ENCODE peak calls at places on chromosome 4, in eight cellular contexts. One of them, this sample, is unnamed.

GRCh38 chr4:149885896-149886295 is 70.3 kb upstream of the IQCM start:
- DNase-seq in fibroblast of pulmonary artery: peak; percentile 38
- DNase-seq in natural killer cell: no peak
- DNase-seq in body of pancreas: no peak
- DNase-seq in B cell: no peak
- DNase-seq in SK-N-SH: no peak
- DNase-seq in WTC11: no peak
- DNase-seq in Peyer's patch: no peak
- DNase-seq in this sample: no peak

GRCh38 chr4:128703948-128704347 is 105.6 kb upstream of the JADE1 start:
- DNase-seq in body of pancreas: no peak
- DNase-seq in Peyer's patch: no peak
- DNase-seq in WTC11: no peak
- DNase-seq in SK-N-SH: no peak
- DNase-seq in natural killer cell: no peak
- DNase-seq in fibroblast of pulmonary artery: no peak
- DNase-seq in B cell: no peak
- DNase-seq in this sample: no peak

GRCh38 chr4:1207603-1208265 is 35.4 kb upstream of the SPON2 start:
- DNase-seq in SK-N-SH: peak; percentile 63
- DNase-seq in B cell: peak; percentile 25
- DNase-seq in Peyer's patch: no peak
- DNase-seq in fibroblast of pulmonary artery: peak; percentile 85
- DNase-seq in body of pancreas: peak; percentile 75
- DNase-seq in natural killer cell: no peak
- DNase-seq in WTC11: peak; percentile 11
- DNase-seq in this sample: no peak

GRCh38 chr4:38088321-38088720 is 128.1 kb downstream of the PTTG2 start:
- DNase-seq in fibroblast of pulmonary artery: no peak
- DNase-seq in Peyer's patch: no peak
- DNase-seq in B cell: no peak
- DNase-seq in WTC11: no peak
- DNase-seq in SK-N-SH: no peak
- DNase-seq in body of pancreas: no peak
- DNase-seq in natural killer cell: no peak
- DNase-seq in this sample: no peak

GRCh38 chr4:79241846-79242245 is 84.0 kb downstream of the NAA11 start:
- DNase-seq in fibroblast of pulmonary artery: peak; percentile 29
- DNase-seq in body of pancreas: no peak
- DNase-seq in B cell: no peak
- DNase-seq in natural killer cell: no peak
- DNase-seq in SK-N-SH: no peak
- DNase-seq in WTC11: no peak
- DNase-seq in Peyer's patch: no peak
- DNase-seq in this sample: no peak

GRCh38 chr4:136637071-136637777 is 895.1 kb downstream of the PCDH18 start:
- DNase-seq in SK-N-SH: peak; percentile 22
- DNase-seq in fibroblast of pulmonary artery: peak; percentile 18
- DNase-seq in Peyer's patch: no peak
- DNase-seq in WTC11: peak; percentile 76
- DNase-seq in B cell: no peak
- DNase-seq in natural killer cell: no peak
- DNase-seq in body of pancreas: no peak
- DNase-seq in this sample: peak; percentile 50

GRCh38 chr4:151627491-151627890 is 133.3 kb downstream of the GATB start:
- DNase-seq in Peyer's patch: no peak
- DNase-seq in WTC11: no peak
- DNase-seq in SK-N-SH: no peak
- DNase-seq in fibroblast of pulmonary artery: peak; percentile 14
- DNase-seq in B cell: no peak
- DNase-seq in natural killer cell: no peak
- DNase-seq in body of pancreas: no peak
- DNase-seq in this sample: no peak

GRCh38 chr4:89744915-89745314 is 92.0 kb downstream of the SNCA start:
- DNase-seq in B cell: no peak
- DNase-seq in WTC11: no peak
- DNase-seq in natural killer cell: no peak
- DNase-seq in Peyer's patch: no peak
- DNase-seq in SK-N-SH: no peak
- DNase-seq in fibroblast of pulmonary artery: no peak
- DNase-seq in body of pancreas: no peak
- DNase-seq in this sample: no peak

GRCh38 chr4:148203056-148203898 is 238.9 kb downstream of the NR3C2 start:
- DNase-seq in natural killer cell: no peak
- DNase-seq in B cell: no peak
- DNase-seq in fibroblast of pulmonary artery: no peak
- DNase-seq in Peyer's patch: no peak
- DNase-seq in WTC11: peak; percentile 25
- DNase-seq in SK-N-SH: no peak
- DNase-seq in body of pancreas: peak; percentile 74
- DNase-seq in this sample: no peak

GRCh38 chr4:61740950-61741638 is 541.0 kb downstream of the ADGRL3 start:
- DNase-seq in fibroblast of pulmonary artery: peak; percentile 47
- DNase-seq in natural killer cell: no peak
- DNase-seq in Peyer's patch: no peak
- DNase-seq in WTC11: no peak
- DNase-seq in SK-N-SH: no peak
- DNase-seq in B cell: no peak
- DNase-seq in body of pancreas: no peak
- DNase-seq in this sample: no peak

GRCh38 chr4:16001484-16001858 is 38.5 kb upstream of the FGFBP2 start:
- DNase-seq in fibroblast of pulmonary artery: peak; percentile 79
- DNase-seq in Peyer's patch: peak; percentile 26
- DNase-seq in natural killer cell: peak; percentile 47
- DNase-seq in SK-N-SH: peak; percentile 76
- DNase-seq in body of pancreas: peak; percentile 43
- DNase-seq in B cell: no peak
- DNase-seq in WTC11: peak; percentile 59
- DNase-seq in this sample: peak; percentile 46

GRCh38 chr4:184498598-184498997 is 24.2 kb upstream of the IRF2 start:
- DNase-seq in body of pancreas: no peak
- DNase-seq in SK-N-SH: no peak
- DNase-seq in fibroblast of pulmonary artery: no peak
- DNase-seq in WTC11: no peak
- DNase-seq in B cell: no peak
- DNase-seq in Peyer's patch: no peak
- DNase-seq in natural killer cell: no peak
- DNase-seq in this sample: no peak

DNA sequence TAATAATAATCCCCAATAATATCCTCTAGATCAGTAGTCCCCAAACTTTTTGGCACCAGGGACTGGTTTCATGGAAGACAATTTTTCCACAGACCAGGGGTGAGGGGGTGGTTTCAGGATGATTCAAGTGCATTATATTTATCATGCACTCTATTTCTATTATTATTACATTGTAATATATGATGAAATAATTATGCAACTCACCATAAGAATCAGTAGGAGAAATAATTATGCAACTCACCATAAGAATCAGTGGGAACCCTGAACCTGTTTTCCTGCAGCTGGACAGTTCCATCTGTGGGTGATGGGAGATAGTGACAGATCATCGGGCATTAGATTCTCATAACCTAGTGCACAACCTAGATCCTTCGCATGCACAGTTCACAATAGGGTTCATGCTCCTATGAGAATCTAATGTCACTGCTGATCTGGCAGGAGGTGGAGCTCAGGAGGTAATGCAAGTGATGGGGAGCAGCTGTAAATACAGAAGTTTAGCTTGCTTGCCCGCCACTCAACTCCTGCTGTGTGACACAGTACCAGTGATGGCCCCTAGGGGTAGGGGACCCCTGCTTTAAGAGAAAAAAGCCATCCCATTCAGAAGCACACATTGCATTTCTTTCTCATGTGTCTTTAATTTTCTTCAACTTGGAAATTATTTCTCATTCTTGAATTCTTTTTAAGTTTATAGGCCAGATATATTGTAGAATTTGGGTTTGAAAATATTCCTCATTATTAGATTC is 16.0 kb upstream of the SH3RF1 start:
- DNase-seq in Peyer's patch: no peak
- DNase-seq in B cell: no peak
- DNase-seq in natural killer cell: no peak
- DNase-seq in SK-N-SH: no peak
- DNase-seq in WTC11: peak; percentile 23
- DNase-seq in body of pancreas: no peak
- DNase-seq in fibroblast of pulmonary artery: peak; percentile 39
- DNase-seq in this sample: no peak
- TF ChIP-seq CTCF in Peyer's patch: no peak
- TF ChIP-seq CTCF in B cell: peak; percentile 43
- TF ChIP-seq CTCF in natural killer cell: no peak
- TF ChIP-seq CTCF in SK-N-SH: peak; percentile 18
- TF ChIP-seq CTCF in WTC11: peak; percentile 26
- TF ChIP-seq CTCF in body of pancreas: no peak
- TF ChIP-seq CTCF in fibroblast of pulmonary artery: no peak
- TF ChIP-seq CTCF in this sample: peak; percentile 19

GRCh38 chr4:55543858-55544257 is 2.9 kb downstream of the CLOCK start:
- DNase-seq in fibroblast of pulmonary artery: peak; percentile 21
- DNase-seq in B cell: no peak
- DNase-seq in body of pancreas: no peak
- DNase-seq in Peyer's patch: no peak
- DNase-seq in natural killer cell: no peak
- DNase-seq in WTC11: no peak
- DNase-seq in SK-N-SH: peak; percentile 23
- DNase-seq in this sample: no peak
- TF ChIP-seq CTCF in fibroblast of pulmonary artery: peak; percentile 9
- TF ChIP-seq CTCF in B cell: peak; percentile 43
- TF ChIP-seq CTCF in body of pancreas: no peak
- TF ChIP-seq CTCF in Peyer's patch: no peak
- TF ChIP-seq CTCF in natural killer cell: no peak
- TF ChIP-seq CTCF in WTC11: no peak
- TF ChIP-seq CTCF in SK-N-SH: peak; percentile 41
- TF ChIP-seq CTCF in this sample: peak; percentile 13

DNA sequence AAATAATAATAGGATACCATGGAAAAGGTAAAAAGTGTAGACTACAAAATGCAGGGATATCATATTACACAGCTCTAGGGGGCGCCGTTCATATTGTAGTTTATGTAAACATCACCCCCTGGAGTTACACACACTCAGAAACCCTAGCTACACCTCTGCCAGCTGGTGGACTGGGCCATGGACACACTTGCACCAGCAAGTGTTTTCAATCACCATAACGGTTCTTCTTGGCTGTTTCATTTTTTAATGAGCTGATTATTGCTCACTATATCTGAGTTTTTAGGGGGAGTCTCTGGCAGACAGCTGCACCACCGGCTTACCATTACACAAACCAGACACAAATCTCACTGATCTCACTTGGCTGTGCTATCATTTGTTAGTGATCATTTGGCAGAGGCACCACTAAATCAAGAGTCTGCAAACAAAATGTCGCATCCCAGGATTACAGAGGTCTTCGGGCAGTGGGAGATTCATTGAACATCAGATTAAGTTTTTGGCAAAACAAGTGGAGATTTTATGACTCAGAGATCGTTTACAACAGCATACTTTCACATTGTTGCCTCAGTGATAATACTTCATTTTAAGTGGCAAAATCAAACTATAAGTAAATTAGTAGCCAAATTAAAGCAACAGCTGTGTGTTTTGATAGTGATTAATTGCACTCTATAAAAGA is 185.7 kb downstream of the UNC5C start:
- DNase-seq in B cell: no peak
- DNase-seq in WTC11: peak; percentile 39
- DNase-seq in body of pancreas: no peak
- DNase-seq in fibroblast of pulmonary artery: peak; percentile 46
- DNase-seq in Peyer's patch: no peak
- DNase-seq in SK-N-SH: peak; percentile 48
- DNase-seq in natural killer cell: no peak
- DNase-seq in this sample: peak; percentile 18
- TF ChIP-seq CTCF in B cell: no peak
- TF ChIP-seq CTCF in WTC11: no peak
- TF ChIP-seq CTCF in body of pancreas: no peak
- TF ChIP-seq CTCF in fibroblast of pulmonary artery: peak; percentile 37
- TF ChIP-seq CTCF in Peyer's patch: no peak
- TF ChIP-seq CTCF in SK-N-SH: peak; percentile 58
- TF ChIP-seq CTCF in natural killer cell: no peak
- TF ChIP-seq CTCF in this sample: peak; percentile 24

DNA sequence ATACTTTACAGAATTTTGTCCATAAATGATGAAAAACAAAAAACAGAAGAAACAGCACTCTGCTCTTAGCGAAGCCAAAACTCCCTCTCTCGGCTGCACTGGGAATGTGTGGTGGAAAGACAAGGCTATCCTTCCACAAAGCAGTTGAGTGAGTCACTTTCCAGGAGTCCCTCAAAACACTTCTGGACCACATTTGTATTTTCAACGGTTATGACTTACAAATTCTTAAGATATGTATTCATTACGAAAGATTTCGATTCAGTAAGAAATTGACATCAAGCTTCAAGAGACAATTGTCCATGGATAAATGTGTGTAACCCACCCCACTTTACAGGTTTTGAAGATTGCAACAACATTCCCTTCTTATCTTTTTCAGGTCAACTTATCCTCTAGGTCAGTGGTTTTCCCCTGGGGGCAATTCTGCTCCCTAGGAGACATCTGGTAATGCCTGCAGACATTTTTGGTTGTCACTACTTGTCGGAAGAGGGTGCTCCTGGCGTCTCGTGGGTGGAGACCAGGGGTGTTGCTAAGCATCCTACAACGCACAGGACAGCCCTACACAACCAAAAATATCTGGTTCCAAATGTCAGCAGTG is 66.7 kb upstream of the MTNR1A start:
- DNase-seq in body of pancreas: no peak
- DNase-seq in natural killer cell: no peak
- DNase-seq in SK-N-SH: no peak
- DNase-seq in Peyer's patch: no peak
- DNase-seq in B cell: no peak
- DNase-seq in WTC11: no peak
- DNase-seq in fibroblast of pulmonary artery: peak; percentile 93
- DNase-seq in this sample: no peak
- TF ChIP-seq CTCF in body of pancreas: no peak
- TF ChIP-seq CTCF in natural killer cell: no peak
- TF ChIP-seq CTCF in SK-N-SH: peak; percentile 52
- TF ChIP-seq CTCF in Peyer's patch: no peak
- TF ChIP-seq CTCF in B cell: no peak
- TF ChIP-seq CTCF in WTC11: no peak
- TF ChIP-seq CTCF in fibroblast of pulmonary artery: peak; percentile 82
- TF ChIP-seq CTCF in this sample: no peak

GRCh38 chr4:63524764-63525163 is 884.5 kb downstream of the TECRL start:
- DNase-seq in body of pancreas: no peak
- DNase-seq in Peyer's patch: no peak
- DNase-seq in B cell: no peak
- DNase-seq in WTC11: no peak
- DNase-seq in natural killer cell: no peak
- DNase-seq in SK-N-SH: no peak
- DNase-seq in fibroblast of pulmonary artery: no peak
- DNase-seq in this sample: no peak

GRCh38 chr4:63529581-63529980 is 879.7 kb downstream of the TECRL start:
- DNase-seq in natural killer cell: no peak
- DNase-seq in B cell: no peak
- DNase-seq in body of pancreas: no peak
- DNase-seq in SK-N-SH: no peak
- DNase-seq in fibroblast of pulmonary artery: no peak
- DNase-seq in Peyer's patch: no peak
- DNase-seq in WTC11: no peak
- DNase-seq in this sample: no peak

GRCh38 chr4:63526251-63526650 is 883.0 kb downstream of the TECRL start:
- DNase-seq in SK-N-SH: no peak
- DNase-seq in Peyer's patch: no peak
- DNase-seq in B cell: no peak
- DNase-seq in natural killer cell: no peak
- DNase-seq in fibroblast of pulmonary artery: no peak
- DNase-seq in body of pancreas: no peak
- DNase-seq in WTC11: no peak
- DNase-seq in this sample: no peak

GRCh38 chr4:63528592-63528991 is 880.7 kb downstream of the TECRL start:
- DNase-seq in WTC11: no peak
- DNase-seq in body of pancreas: no peak
- DNase-seq in natural killer cell: no peak
- DNase-seq in fibroblast of pulmonary artery: peak; percentile 15
- DNase-seq in Peyer's patch: no peak
- DNase-seq in SK-N-SH: no peak
- DNase-seq in B cell: no peak
- DNase-seq in this sample: no peak
- TF ChIP-seq CTCF in WTC11: no peak
- TF ChIP-seq CTCF in body of pancreas: no peak
- TF ChIP-seq CTCF in natural killer cell: no peak
- TF ChIP-seq CTCF in fibroblast of pulmonary artery: peak; percentile 27
- TF ChIP-seq CTCF in Peyer's patch: no peak
- TF ChIP-seq CTCF in SK-N-SH: peak; percentile 42
- TF ChIP-seq CTCF in B cell: no peak
- TF ChIP-seq CTCF in this sample: no peak

This sample was measured in nephron progenitor cell.